ENCODE peak calls at places on chromosomes 2 and 18, in four cellular contexts. S is thoracic aorta, D is fibroblast of lung, Q is heart right ventricle. L is an unnamed sample.
A peak's percentile ranks its signal among the peaks of the same experiment; 100 is the strongest.

GRCh38 chr2:95348609-95349567 is 51.7 kb downstream of the KCNIP3 start:
- DNase-seq in S (no peak), D (peak; percentile 39), Q (no peak), L (no peak)

GRCh38 chr2:174510583-174511189 is 23.9 kb upstream of the GPR155 start:
- DNase-seq in S (no peak), D (peak; percentile 14), Q (no peak), L (peak; percentile 12)

GRCh38 chr2:120857931-120858330 is 122.3 kb downstream of the GLI2 start:
- DNase-seq in S (no peak), D (no peak), Q (no peak), L (no peak)

GRCh38 chr2:172296267-172297046 is 130.9 kb upstream of the ITGA6 start:
- DNase-seq in S (no peak), D (no peak), Q (no peak), L (peak; percentile 65)

GRCh38 chr2:128311755-128312341 is 6.8 kb downstream of the HS6ST1 start:
- DNase-seq in S (no peak), D (no peak), Q (no peak), L (no peak)

GRCh38 chr2:44713170-44713569 is 228.3 kb upstream of the SIX3 start:
- DNase-seq in S (no peak), D (no peak), Q (no peak), L (no peak)

GRCh38 chr18:2960983-2961696 is 51.8 kb downstream of the LPIN2 start:
- DNase-seq in S (no peak), D (no peak), Q (no peak), L (no peak)

GRCh38 chr18:68742206-68742605 is 27.3 kb upstream of the TMX3 start:
- DNase-seq in S (no peak), D (peak; percentile 9), Q (no peak), L (no peak)

GRCh38 chr2:54836477-54836876 is 113.0 kb downstream of the EML6 start:
- DNase-seq in S (no peak), D (no peak), Q (no peak), L (no peak)

GRCh38 chr2:85799215-85799956 is 45.6 kb downstream of the ATOH8 start:
- DNase-seq in S (no peak), D (no peak), Q (peak; percentile 49), L (peak; percentile 75)

GRCh38 chr2:222747526-222748160 is 76.2 kb downstream of the MOGAT1 start:
- DNase-seq in S (no peak), D (no peak), Q (no peak), L (no peak)

GRCh38 chr2:209476367-209477191 is 52.7 kb downstream of the MAP2 start:
- DNase-seq in S (no peak), D (peak; percentile 86), Q (no peak), L (peak; percentile 45)

GRCh38 chr2:151097118-151097517 is 164.5 kb downstream of the RBM43 start:
- DNase-seq in S (no peak), D (peak; percentile 55), Q (no peak), L (no peak)

GRCh38 chr18:67261931-67262552 is 254.5 kb downstream of the DSEL start:
- DNase-seq in S (no peak), D (no peak), Q (no peak), L (peak; percentile 70)

GRCh38 chr2:179265082-179265575 is 497 bp upstream of the SESTD1 start:
- DNase-seq in S (no peak), D (peak; percentile 47), Q (no peak), L (peak; percentile 91)

GRCh38 chr2:184562532-184562931 is 35.8 kb upstream of the ZNF804A start:
- DNase-seq in S (no peak), D (peak; percentile 54), Q (no peak), L (peak; percentile 44)

GRCh38 chr2:72934683-72935610 is 17.6 kb downstream of the EMX1 start:
- DNase-seq in S (no peak), D (no peak), Q (no peak), L (peak; percentile 95)

GRCh38 chr2:46268986-46269385 is 28.2 kb upstream of the EPAS1 start:
- DNase-seq in S (no peak), D (peak; percentile 85), Q (no peak), L (no peak)

GRCh38 chr18:12011199-12011961 is 30.1 kb downstream of the IMPA2 start:
- DNase-seq in S (no peak), D (no peak), Q (no peak), L (no peak)
- H3K27me3 ChIP-seq in S (no peaks in the 10 kb centered on the region), D (no peaks in the 10 kb centered on the region), Q (no peaks in the 10 kb centered on the region), L (no peaks in the 10 kb centered on the region)

GRCh38 chr2:189580662-189581353 is at the start of gene SLC40A1:
- DNase-seq in S (peak; percentile 38), D (peak; percentile 64), Q (peak; percentile 88), L (no peak)
- H3K27me3 ChIP-seq in S (no peaks in the 10 kb centered on the region), D (peaks cover 3% of the 10 kb centered on the region), Q (no peaks in the 10 kb centered on the region), L (no peaks in the 10 kb centered on the region)

DNA sequence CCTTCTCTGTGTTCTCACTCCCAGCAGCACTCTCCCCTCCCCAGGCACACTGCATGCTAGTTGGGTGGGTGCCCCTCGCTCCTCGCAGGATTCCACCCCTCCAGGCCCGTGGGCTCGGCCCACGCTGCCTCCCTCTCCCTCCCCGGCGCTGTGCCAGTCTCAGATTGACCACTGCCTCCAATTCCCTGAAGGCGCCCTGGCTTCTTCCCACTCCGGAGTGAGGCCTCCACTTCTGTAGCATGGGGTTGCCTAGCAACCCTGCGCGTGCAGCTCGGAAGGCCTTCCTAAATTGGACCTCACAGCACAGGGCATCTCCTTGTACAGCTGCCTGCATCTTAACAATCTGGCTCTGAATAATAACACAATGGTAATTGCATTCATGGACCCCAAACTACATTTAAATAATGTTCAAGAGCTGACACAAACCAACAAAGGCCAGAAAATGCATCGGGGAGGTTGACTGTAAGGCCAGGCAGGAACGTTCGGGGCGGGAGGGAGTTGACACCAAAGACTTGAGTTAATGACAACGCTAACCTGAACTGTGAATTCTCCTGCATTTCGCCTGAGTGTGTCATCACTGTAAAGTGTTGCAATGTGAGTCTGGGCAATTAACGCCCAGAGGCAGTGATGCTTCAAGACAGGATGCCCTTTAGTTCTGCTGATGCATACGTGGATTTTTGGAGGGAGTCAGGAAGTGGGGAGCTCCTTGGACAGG is 222.9 kb downstream of the ZBTB7C start:
- DNase-seq in S (no peak), D (no peak), Q (no peak), L (peak; percentile 78)
- H3K27me3 ChIP-seq in S (no peaks in the 10 kb centered on the region), D (no peaks in the 10 kb centered on the region), Q (no peaks in the 10 kb centered on the region), L (peaks cover 14% of the 10 kb centered on the region)

GRCh38 chr2:70901235-70902066 is 34.2 kb upstream of the ATP6V1B1 start:
- DNase-seq in S (no peak), D (peak; percentile 58), Q (peak; percentile 37), L (no peak)
- H3K27me3 ChIP-seq in S (peaks cover 13% of the 10 kb centered on the region), D (peaks cover 34% of the 10 kb centered on the region), Q (peaks cover 45% of the 10 kb centered on the region), L (peaks cover 41% of the 10 kb centered on the region)

DNA sequence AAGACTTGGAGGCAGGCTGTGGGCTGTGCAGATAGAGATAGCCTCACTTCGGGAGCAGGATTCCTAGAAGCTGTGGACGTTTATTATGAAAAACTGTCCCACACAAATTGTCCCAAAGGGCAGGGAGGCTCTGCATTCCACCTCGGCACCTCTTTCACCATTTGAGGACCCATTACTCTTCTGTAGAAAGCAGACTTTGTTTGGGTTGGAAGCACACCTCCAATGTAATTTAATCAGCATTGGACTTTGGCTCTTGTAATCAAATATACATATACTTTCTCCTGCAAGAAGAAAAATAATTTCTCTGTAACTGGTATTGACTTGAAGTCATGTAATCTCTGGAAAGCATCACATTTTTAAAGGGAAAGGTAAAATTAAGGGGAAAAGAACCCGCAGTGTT is 8.5 kb downstream of the ONECUT2 start:
- DNase-seq in S (no peak), D (no peak), Q (no peak), L (no peak)
- H3K27me3 ChIP-seq in S (peaks cover 20% of the 10 kb centered on the region), D (peaks cover 35% of the 10 kb centered on the region), Q (peaks cover 40% of the 10 kb centered on the region), L (peaks cover 45% of the 10 kb centered on the region)

GRCh38 chr18:78876868-78877267 is 102.8 kb upstream of the SALL3 start:
- DNase-seq in S (no peak), D (no peak), Q (no peak), L (no peak)

GRCh38 chr18:78878335-78878734 is 101.3 kb upstream of the SALL3 start:
- DNase-seq in S (no peak), D (no peak), Q (no peak), L (no peak)

GRCh38 chr18:78873916-78874505 is 105.6 kb upstream of the SALL3 start:
- DNase-seq in S (no peak), D (peak; percentile 21), Q (no peak), L (no peak)

GRCh38 chr18:78875998-78876650 is 103.5 kb upstream of the SALL3 start:
- DNase-seq in S (no peak), D (no peak), Q (no peak), L (no peak)

GRCh38 chr18:78875268-78875997 is 104.2 kb upstream of the SALL3 start:
- DNase-seq in S (no peak), D (no peak), Q (no peak), L (no peak)
- H3K27me3 ChIP-seq in S (no peaks in the 10 kb centered on the region), D (no peaks in the 10 kb centered on the region), Q (no peaks in the 10 kb centered on the region), L (no peaks in the 10 kb centered on the region)

DNA sequence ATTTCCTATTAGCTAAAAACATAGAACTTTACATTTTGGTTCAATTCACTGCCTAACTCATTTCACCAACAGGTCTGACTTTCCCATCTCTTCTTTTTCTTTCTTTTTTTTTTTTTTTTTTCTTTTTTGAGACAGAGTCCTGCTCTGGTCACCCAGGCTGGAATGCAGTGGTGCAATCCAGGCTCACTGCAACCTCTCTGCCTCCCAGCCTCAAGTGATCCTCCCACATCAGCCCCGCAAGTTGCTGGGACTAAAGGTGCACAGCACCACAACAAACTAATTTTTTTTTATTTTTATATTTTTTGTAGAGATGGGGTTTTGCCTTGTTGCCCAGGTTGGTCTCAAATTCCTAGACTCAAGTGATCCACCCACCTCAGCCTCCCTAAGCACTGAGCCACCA is 57.8 kb upstream of the HNRNPA3 start:
- DNase-seq in S (no peak), D (no peak), Q (no peak), L (no peak)
- H3K27me3 ChIP-seq in S (peaks cover 1% of the 10 kb centered on the region), D (no peaks in the 10 kb centered on the region), Q (no peaks in the 10 kb centered on the region), L (no peaks in the 10 kb centered on the region)